ENCODE peak calls at places on chromosome 1, in four cellular contexts. One of them, this sample, is unnamed.
A peak's percentile ranks its signal among the peaks of the same experiment; 100 is the strongest.

GRCh38 chr1:150564051-150564991 is 15.1 kb downstream of the MCL1 start:
- DNase-seq in sciatic nerve: no peak
- DNase-seq in nephron progenitor cell: no peak
- DNase-seq in cardiac fibroblast: peak; percentile 71
- DNase-seq in this sample: peak; percentile 53

GRCh38 chr1:61097326-61097725 is 15.0 kb downstream of the NFIA start:
- DNase-seq in cardiac fibroblast: peak; percentile 88
- DNase-seq in sciatic nerve: no peak
- DNase-seq in nephron progenitor cell: no peak
- DNase-seq in this sample: peak; percentile 67

GRCh38 chr1:206050655-206051235 is 2.2 kb upstream of the RHEX start:
- DNase-seq in sciatic nerve: no peak
- DNase-seq in nephron progenitor cell: no peak
- DNase-seq in cardiac fibroblast: peak; percentile 25
- DNase-seq in this sample: no peak

GRCh38 chr1:15942661-15943514 is 33.0 kb downstream of the ZBTB17 start:
- DNase-seq in nephron progenitor cell: no peak
- DNase-seq in sciatic nerve: no peak
- DNase-seq in cardiac fibroblast: no peak
- DNase-seq in this sample: no peak

GRCh38 chr1:2583871-2584341 is 2.7 kb upstream of the PRXL2B start:
- DNase-seq in cardiac fibroblast: no peak
- DNase-seq in nephron progenitor cell: no peak
- DNase-seq in sciatic nerve: no peak
- DNase-seq in this sample: no peak

GRCh38 chr1:59827055-59827643 is 12.4 kb downstream of the HOOK1 start:
- DNase-seq in cardiac fibroblast: no peak
- DNase-seq in sciatic nerve: no peak
- DNase-seq in nephron progenitor cell: no peak
- DNase-seq in this sample: no peak

GRCh38 chr1:48127735-48128685 is 94.5 kb upstream of the SLC5A9 start:
- DNase-seq in nephron progenitor cell: no peak
- DNase-seq in sciatic nerve: no peak
- DNase-seq in cardiac fibroblast: no peak
- DNase-seq in this sample: no peak

GRCh38 chr1:204837440-204838084 is 33.1 kb upstream of the NFASC start:
- DNase-seq in sciatic nerve: peak; percentile 74
- DNase-seq in nephron progenitor cell: peak; percentile 91
- DNase-seq in cardiac fibroblast: peak; percentile 54
- DNase-seq in this sample: peak; percentile 74

GRCh38 chr1:1082239-1083180 is 8.4 kb upstream of the RNF223 start:
- DNase-seq in cardiac fibroblast: no peak
- DNase-seq in sciatic nerve: no peak
- DNase-seq in nephron progenitor cell: no peak
- DNase-seq in this sample: no peak

GRCh38 chr1:228181635-228182034 is 16.0 kb downstream of the IBA57 start:
- DNase-seq in cardiac fibroblast: no peak
- DNase-seq in sciatic nerve: no peak
- DNase-seq in nephron progenitor cell: no peak
- DNase-seq in this sample: no peak

GRCh38 chr1:95371666-95372320 is 137.8 kb downstream of the RWDD3 start:
- DNase-seq in cardiac fibroblast: no peak
- DNase-seq in nephron progenitor cell: no peak
- DNase-seq in sciatic nerve: no peak
- DNase-seq in this sample: no peak

GRCh38 chr1:54222711-54223110 is 22.7 kb downstream of the MRPL37 start:
- DNase-seq in cardiac fibroblast: no peak
- DNase-seq in nephron progenitor cell: no peak
- DNase-seq in sciatic nerve: no peak
- DNase-seq in this sample: no peak

This sample was measured in myocyte.